ENCODE peak calls at places on chromosome 15, in six cellular contexts. Y is neural progenitor cell, N is GM23338, R is HCT116, F is PC-3, H is MM.1S. Z is an unnamed sample.
A peak's percentile ranks its signal among the peaks of the same experiment; 100 is the strongest.

GRCh38 chr15:40439461-40440299 is 1.1 kb upstream of the BAHD1 start:
- DNase-seq in Y (peak; percentile 77), N (peak; percentile 94), R (no peak), F (peak; percentile 45), H (peak; percentile 24), Z (peak; percentile 80)

GRCh38 chr15:52071570-52071969 is 41.0 kb downstream of the BCL2L10 start:
- DNase-seq in Y (no peak), N (no peak), R (no peak), F (peak; percentile 26), H (no peak), Z (no peak)

GRCh38 chr15:51121118-51121517 is 26.4 kb upstream of the TNFAIP8L3 start:
- DNase-seq in Y (peak; percentile 15), N (no peak), R (peak; percentile 82), F (peak; percentile 91), H (no peak), Z (peak; percentile 98)

GRCh38 chr15:40770147-40770721 is 454 bp downstream of the C15orf62 start:
- DNase-seq in Y (no peak), N (no peak), R (no peak), F (no peak), H (no peak), Z (no peak)

GRCh38 chr15:67199391-67199790 is 55.1 kb downstream of the AAGAB start:
- DNase-seq in Y (no peak), N (no peak), R (no peak), F (no peak), H (no peak), Z (peak; percentile 66)

GRCh38 chr15:80779658-80780415 is 667 bp downstream of the CEMIP start:
- DNase-seq in Y (peak; percentile 51), N (peak; percentile 63), R (no peak), F (peak; percentile 48), H (no peak), Z (peak; percentile 83)

GRCh38 chr15:51331141-51331540 is 7.3 kb downstream of the CYP19A1 start:
- DNase-seq in Y (no peak), N (no peak), R (no peak), F (no peak), H (no peak), Z (no peak)

GRCh38 chr15:68343579-68344225 is 66.2 kb downstream of the FEM1B start:
- DNase-seq in Y (no peak), N (no peak), R (no peak), F (no peak), H (no peak), Z (no peak)

GRCh38 chr15:57551717-57552677 is 39.7 kb upstream of the MYZAP start:
- DNase-seq in Y (peak; percentile 82), N (peak; percentile 89), R (peak; percentile 27), F (peak; percentile 90), H (no peak), Z (peak; percentile 81)

GRCh38 chr15:55710286-55710685 is 32.7 kb downstream of the PRTG start:
- DNase-seq in Y (no peak), N (no peak), R (no peak), F (no peak), H (no peak), Z (peak; percentile 8)

GRCh38 chr15:78625621-78626280 is 5.0 kb upstream of the CHRNA3 start:
- DNase-seq in Y (no peak), N (no peak), R (no peak), F (no peak), H (no peak), Z (no peak)

GRCh38 chr15:42772126-42772525 is 35.2 kb upstream of the CDAN1 start:
- DNase-seq in Y (no peak), N (no peak), R (no peak), F (no peak), H (no peak), Z (no peak)

GRCh38 chr15:33994005-33994615 is 25.8 kb downstream of the CHRM5 start:
- DNase-seq in Y (peak; percentile 56), N (peak; percentile 76), R (peak; percentile 22), F (peak; percentile 68), H (no peak), Z (peak; percentile 53)

GRCh38 chr15:79124388-79124787 is 33.8 kb upstream of the RASGRF1 start:
- DNase-seq in Y (no peak), N (no peak), R (no peak), F (no peak), H (no peak), Z (no peak)

GRCh38 chr15:86203462-86203861 is 123.8 kb downstream of the AGBL1 start:
- DNase-seq in Y (no peak), N (no peak), R (no peak), F (no peak), H (peak; percentile 76), Z (no peak)

GRCh38 chr15:66039117-66039860 is 170.0 kb downstream of the RAB11A start:
- DNase-seq in Y (peak; percentile 57), N (peak; percentile 67), R (no peak), F (no peak), H (no peak), Z (peak; percentile 31)

GRCh38 chr15:45118996-45119395 is 4.9 kb downstream of the DUOXA2 start:
- DNase-seq in Y (no peak), N (no peak), R (no peak), F (no peak), H (no peak), Z (no peak)

GRCh38 chr15:100099976-100100375 is 241.8 kb downstream of the ADAMTS17 start:
- DNase-seq in Y (no peak), N (no peak), R (no peak), F (no peak), H (no peak), Z (no peak)

GRCh38 chr15:49038382-49038781 is 7.9 kb downstream of the SECISBP2L start:
- DNase-seq in Y (no peak), N (no peak), R (no peak), F (peak; percentile 45), H (no peak), Z (peak; percentile 67)

GRCh38 chr15:82647835-82648256 is 683 bp upstream of the CPEB1 start:
- DNase-seq in Y (peak; percentile 60), N (peak; percentile 70), R (no peak), F (no peak), H (no peak), Z (no peak)

GRCh38 chr15:62870216-62870615 is 172.3 kb upstream of the TPM1 start:
- DNase-seq in Y (no peak), N (no peak), R (no peak), F (no peak), H (no peak), Z (no peak)

GRCh38 chr15:63276342-63277043 is 912 bp upstream of the APH1B start:
- DNase-seq in Y (no peak), N (no peak), R (no peak), F (no peak), H (no peak), Z (no peak)

GRCh38 chr15:23912191-23912590 is 225.1 kb upstream of the NDN start:
- DNase-seq in Y (peak; percentile 81), N (peak; percentile 73), R (no peak), F (no peak), H (no peak), Z (no peak)

GRCh38 chr15:77525907-77526581 is 105.4 kb downstream of the HMG20A start:
- DNase-seq in Y (no peak), N (no peak), R (no peak), F (no peak), H (no peak), Z (no peak)

GRCh38 chr15:77528290-77528967 is 104.3 kb downstream of the LINGO1 start:
- DNase-seq in Y (no peak), N (no peak), R (no peak), F (no peak), H (no peak), Z (no peak)

GRCh38 chr15:77527831-77528231 is 104.9 kb downstream of the LINGO1 start:
- DNase-seq in Y (no peak), N (no peak), R (no peak), F (no peak), H (no peak), Z (no peak)

GRCh38 chr15:77526582-77527163 is 106.0 kb downstream of the HMG20A start:
- DNase-seq in Y (no peak), N (no peak), R (no peak), F (no peak), H (no peak), Z (no peak)

GRCh38 chr15:77527164-77527778 is 105.4 kb downstream of the LINGO1 start:
- DNase-seq in Y (peak; percentile 63), N (peak; percentile 39), R (no peak), F (peak; percentile 30), H (no peak), Z (no peak)
- TF ChIP-seq EZH2phosphoT487 in Y (no peak), N (no peak), R (no peak), F (no peak), H (no peak), Z (no peak)

GRCh38 chr15:90664650-90665287 is 52.4 kb upstream of the BLM start:
- DNase-seq in Y (no peak), N (peak; percentile 69), R (no peak), F (no peak), H (no peak), Z (peak; percentile 75)

GRCh38 chr15:90660195-90660995 is 56.8 kb upstream of the BLM start:
- DNase-seq in Y (peak; percentile 24), N (no peak), R (no peak), F (peak; percentile 77), H (peak; percentile 59), Z (peak; percentile 99)

GRCh38 chr15:90666135-90666909 is 50.8 kb upstream of the BLM start:
- DNase-seq in Y (no peak), N (no peak), R (no peak), F (no peak), H (no peak), Z (no peak)

GRCh38 chr15:90667063-90667754 is 49.9 kb upstream of the BLM start:
- DNase-seq in Y (no peak), N (no peak), R (no peak), F (peak; percentile 49), H (no peak), Z (peak; percentile 21)

GRCh38 chr15:90665288-90666134 is 51.6 kb upstream of the BLM start:
- DNase-seq in Y (no peak), N (peak; percentile 72), R (peak; percentile 41), F (peak; percentile 65), H (no peak), Z (peak; percentile 87)
- TF ChIP-seq EZH2phosphoT487 in Y (no peak), N (no peak), R (no peak), F (no peak), H (no peak), Z (no peak)

GRCh38 chr15:73388256-73388781 is 19.6 kb upstream of the HCN4 start:
- DNase-seq in Y (no peak), N (peak; percentile 30), R (peak; percentile 72), F (peak; percentile 89), H (no peak), Z (peak; percentile 68)
- TF ChIP-seq EZH2phosphoT487 in Y (no peak), N (no peak), R (no peak), F (no peak), H (no peak), Z (no peak)

GRCh38 chr15:69760890-69761568 is 308.4 kb downstream of the RPLP1 start:
- DNase-seq in Y (no peak), N (no peak), R (peak; percentile 86), F (peak; percentile 86), H (peak; percentile 92), Z (peak; percentile 98)

GRCh38 chr15:69758810-69759410 is 306.3 kb downstream of the RPLP1 start:
- DNase-seq in Y (no peak), N (no peak), R (no peak), F (peak; percentile 16), H (peak; percentile 95), Z (peak; percentile 22)

GRCh38 chr15:69762373-69763148 is 309.9 kb downstream of the RPLP1 start:
- DNase-seq in Y (peak; percentile 60), N (peak; percentile 83), R (peak; percentile 26), F (peak; percentile 27), H (no peak), Z (no peak)

GRCh38 chr15:69758291-69758771 is 305.7 kb downstream of the RPLP1 start:
- DNase-seq in Y (no peak), N (no peak), R (no peak), F (peak; percentile 24), H (no peak), Z (peak; percentile 22)

GRCh38 chr15:69760263-69760855 is 307.7 kb downstream of the RPLP1 start:
- DNase-seq in Y (no peak), N (no peak), R (no peak), F (no peak), H (peak; percentile 21), Z (peak; percentile 53)
- TF ChIP-seq EZH2phosphoT487 in Y (no peak), N (no peak), R (no peak), F (no peak), H (no peak), Z (no peak)